ENCODE peak calls at places on chromosomes 4 and X, in seven cellular contexts. One of them, this sample, is unnamed.

GRCh38 chrX:8668797-8669196 is 63.1 kb downstream of the ANOS1 start:
- DNase-seq in psoas muscle: peak
- DNase-seq in A549: no peak
- DNase-seq in heart right ventricle: no peak
- DNase-seq in right atrium auricular region: no peak
- DNase-seq in pancreas: no peak
- DNase-seq in Peyer's patch: no peak
- DNase-seq in this sample: no peak

GRCh38 chrX:128623361-128623760 is 571.2 kb upstream of the ACTRT1 start:
- DNase-seq in Peyer's patch: no peak
- DNase-seq in right atrium auricular region: no peak
- DNase-seq in A549: no peak
- DNase-seq in psoas muscle: no peak
- DNase-seq in pancreas: no peak
- DNase-seq in heart right ventricle: no peak
- DNase-seq in this sample: no peak

GRCh38 chr4:184028571-184028996 is 123.5 kb downstream of the STOX2 start:
- DNase-seq in heart right ventricle: no peak
- DNase-seq in A549: no peak
- DNase-seq in right atrium auricular region: no peak
- DNase-seq in psoas muscle: no peak
- DNase-seq in Peyer's patch: no peak
- DNase-seq in pancreas: no peak
- DNase-seq in this sample: no peak

GRCh38 chrX:107718156-107718621 is 57.4 kb downstream of the TSC22D3 start:
- DNase-seq in heart right ventricle: peak
- DNase-seq in Peyer's patch: peak
- DNase-seq in pancreas: peak
- DNase-seq in A549: peak
- DNase-seq in right atrium auricular region: peak
- DNase-seq in psoas muscle: peak
- DNase-seq in this sample: peak

GRCh38 chr4:122716825-122717448 is 15.6 kb upstream of the BBS12 start:
- DNase-seq in right atrium auricular region: peak
- DNase-seq in Peyer's patch: peak
- DNase-seq in heart right ventricle: peak
- DNase-seq in A549: peak
- DNase-seq in psoas muscle: peak
- DNase-seq in pancreas: peak
- DNase-seq in this sample: peak

GRCh38 chr4:95544433-95545103 is 4.2 kb downstream of the UNC5C start:
- DNase-seq in right atrium auricular region: no peak
- DNase-seq in A549: no peak
- DNase-seq in pancreas: no peak
- DNase-seq in heart right ventricle: no peak
- DNase-seq in Peyer's patch: no peak
- DNase-seq in psoas muscle: no peak
- DNase-seq in this sample: no peak

GRCh38 chr4:123661080-123661737 is 264.6 kb downstream of the SPRY1 start:
- DNase-seq in psoas muscle: no peak
- DNase-seq in heart right ventricle: no peak
- DNase-seq in A549: no peak
- DNase-seq in pancreas: no peak
- DNase-seq in right atrium auricular region: no peak
- DNase-seq in Peyer's patch: no peak
- DNase-seq in this sample: no peak

GRCh38 chr4:56348582-56348981 is 38.7 kb downstream of the AASDH start:
- DNase-seq in heart right ventricle: no peak
- DNase-seq in psoas muscle: no peak
- DNase-seq in Peyer's patch: no peak
- DNase-seq in A549: no peak
- DNase-seq in pancreas: no peak
- DNase-seq in right atrium auricular region: no peak
- DNase-seq in this sample: no peak

GRCh38 chr4:86961605-86962295 is 26.9 kb downstream of the AFF1 start:
- DNase-seq in right atrium auricular region: no peak
- DNase-seq in pancreas: no peak
- DNase-seq in Peyer's patch: peak
- DNase-seq in psoas muscle: no peak
- DNase-seq in heart right ventricle: no peak
- DNase-seq in A549: peak
- DNase-seq in this sample: no peak

GRCh38 chr4:111127842-111128241 is 505.0 kb upstream of the PITX2 start:
- DNase-seq in heart right ventricle: no peak
- DNase-seq in A549: no peak
- DNase-seq in Peyer's patch: no peak
- DNase-seq in psoas muscle: no peak
- DNase-seq in pancreas: no peak
- DNase-seq in right atrium auricular region: no peak
- DNase-seq in this sample: no peak

GRCh38 chr4:80192937-80193336 is 4.4 kb upstream of the PRDM8 start:
- DNase-seq in psoas muscle: no peak
- DNase-seq in heart right ventricle: no peak
- DNase-seq in Peyer's patch: no peak
- DNase-seq in pancreas: no peak
- DNase-seq in right atrium auricular region: no peak
- DNase-seq in A549: no peak
- DNase-seq in this sample: no peak

GRCh38 chr4:41359836-41360213 is 103.1 kb downstream of the UCHL1 start:
- DNase-seq in right atrium auricular region: no peak
- DNase-seq in Peyer's patch: no peak
- DNase-seq in heart right ventricle: no peak
- DNase-seq in pancreas: no peak
- DNase-seq in A549: peak
- DNase-seq in psoas muscle: no peak
- DNase-seq in this sample: no peak

GRCh38 chr4:139540637-139541036 is 15.4 kb downstream of the SETD7 start:
- DNase-seq in A549: no peak
- DNase-seq in right atrium auricular region: no peak
- DNase-seq in pancreas: no peak
- DNase-seq in psoas muscle: no peak
- DNase-seq in Peyer's patch: no peak
- DNase-seq in heart right ventricle: no peak
- DNase-seq in this sample: no peak

GRCh38 chrX:72254835-72255234 is 16.0 kb upstream of the ERCC6L start:
- DNase-seq in right atrium auricular region: no peak
- DNase-seq in heart right ventricle: no peak
- DNase-seq in A549: no peak
- DNase-seq in psoas muscle: no peak
- DNase-seq in pancreas: no peak
- DNase-seq in Peyer's patch: no peak
- DNase-seq in this sample: no peak

GRCh38 chrX:69555396-69556023 is 51.4 kb downstream of the NALF2 start:
- DNase-seq in right atrium auricular region: no peak
- DNase-seq in Peyer's patch: no peak
- DNase-seq in heart right ventricle: no peak
- DNase-seq in psoas muscle: no peak
- DNase-seq in A549: no peak
- DNase-seq in pancreas: no peak
- DNase-seq in this sample: no peak

GRCh38 chrX:18639280-18639679 is 32.6 kb downstream of the RS1 start:
- DNase-seq in Peyer's patch: no peak
- DNase-seq in A549: no peak
- DNase-seq in pancreas: no peak
- DNase-seq in heart right ventricle: no peak
- DNase-seq in right atrium auricular region: no peak
- DNase-seq in psoas muscle: no peak
- DNase-seq in this sample: no peak

GRCh38 chrX:41475166-41475565 is 28.0 kb downstream of the NYX start:
- DNase-seq in right atrium auricular region: no peak
- DNase-seq in psoas muscle: no peak
- DNase-seq in pancreas: no peak
- DNase-seq in heart right ventricle: no peak
- DNase-seq in Peyer's patch: no peak
- DNase-seq in A549: no peak
- DNase-seq in this sample: no peak

GRCh38 chr4:16205298-16206164 is 20.7 kb downstream of the TAPT1 start:
- DNase-seq in psoas muscle: no peak
- DNase-seq in Peyer's patch: no peak
- DNase-seq in heart right ventricle: no peak
- DNase-seq in pancreas: no peak
- DNase-seq in right atrium auricular region: no peak
- DNase-seq in A549: peak
- DNase-seq in this sample: no peak

GRCh38 chr4:176489001-176489400 is 169.2 kb downstream of the SPCS3 start:
- DNase-seq in heart right ventricle: no peak
- DNase-seq in Peyer's patch: no peak
- DNase-seq in pancreas: no peak
- DNase-seq in A549: no peak
- DNase-seq in psoas muscle: no peak
- DNase-seq in right atrium auricular region: no peak
- DNase-seq in this sample: no peak

GRCh38 chr4:153296424-153296823 is 48.1 kb upstream of the MND1 start:
- DNase-seq in right atrium auricular region: no peak
- DNase-seq in psoas muscle: no peak
- DNase-seq in pancreas: no peak
- DNase-seq in A549: no peak
- DNase-seq in heart right ventricle: no peak
- DNase-seq in Peyer's patch: no peak
- DNase-seq in this sample: no peak

GRCh38 chr4:79163981-79164490 is 161.8 kb downstream of the NAA11 start:
- DNase-seq in heart right ventricle: no peak
- DNase-seq in psoas muscle: no peak
- DNase-seq in Peyer's patch: no peak
- DNase-seq in right atrium auricular region: no peak
- DNase-seq in pancreas: no peak
- DNase-seq in A549: no peak
- DNase-seq in this sample: no peak

GRCh38 chr4:141851246-141851891 is 215.0 kb downstream of the IL15 start:
- DNase-seq in pancreas: no peak
- DNase-seq in right atrium auricular region: no peak
- DNase-seq in heart right ventricle: no peak
- DNase-seq in psoas muscle: no peak
- DNase-seq in Peyer's patch: no peak
- DNase-seq in A549: no peak
- DNase-seq in this sample: no peak
- H3K27ac ChIP-seq in pancreas: no peak
- H3K27ac ChIP-seq in right atrium auricular region: no peak
- H3K27ac ChIP-seq in heart right ventricle: no peak
- H3K27ac ChIP-seq in psoas muscle: no peak
- H3K27ac ChIP-seq in Peyer's patch: no peak
- H3K27ac ChIP-seq in A549: peak
- H3K27ac ChIP-seq in this sample: no peak

GRCh38 chr4:4851906-4852305 is 7.6 kb upstream of the MSX1 start:
- DNase-seq in right atrium auricular region: no peak
- DNase-seq in A549: no peak
- DNase-seq in pancreas: no peak
- DNase-seq in Peyer's patch: no peak
- DNase-seq in heart right ventricle: no peak
- DNase-seq in psoas muscle: no peak
- DNase-seq in this sample: no peak

GRCh38 chr4:4852591-4853362 is 6.7 kb upstream of the MSX1 start:
- DNase-seq in psoas muscle: peak
- DNase-seq in A549: no peak
- DNase-seq in Peyer's patch: no peak
- DNase-seq in heart right ventricle: no peak
- DNase-seq in right atrium auricular region: no peak
- DNase-seq in pancreas: no peak
- DNase-seq in this sample: no peak

GRCh38 chr4:4854649-4855292 is 4.7 kb upstream of the MSX1 start:
- DNase-seq in heart right ventricle: no peak
- DNase-seq in Peyer's patch: no peak
- DNase-seq in A549: no peak
- DNase-seq in psoas muscle: no peak
- DNase-seq in right atrium auricular region: no peak
- DNase-seq in pancreas: no peak
- DNase-seq in this sample: no peak

GRCh38 chr4:4853921-4854648 is 5.4 kb upstream of the MSX1 start:
- DNase-seq in heart right ventricle: no peak
- DNase-seq in psoas muscle: no peak
- DNase-seq in Peyer's patch: no peak
- DNase-seq in right atrium auricular region: no peak
- DNase-seq in A549: no peak
- DNase-seq in pancreas: no peak
- DNase-seq in this sample: no peak

GRCh38 chr4:4853371-4853823 is 6.1 kb upstream of the MSX1 start:
- DNase-seq in Peyer's patch: no peak
- DNase-seq in heart right ventricle: no peak
- DNase-seq in right atrium auricular region: no peak
- DNase-seq in psoas muscle: no peak
- DNase-seq in pancreas: no peak
- DNase-seq in A549: no peak
- DNase-seq in this sample: no peak
- H3K4me3 ChIP-seq in Peyer's patch: peak
- H3K4me3 ChIP-seq in heart right ventricle: peak
- H3K4me3 ChIP-seq in right atrium auricular region: peak
- H3K4me3 ChIP-seq in psoas muscle: peak
- H3K4me3 ChIP-seq in pancreas: peak
- H3K4me3 ChIP-seq in A549: no peak
- H3K4me3 ChIP-seq in this sample: peak

GRCh38 chr4:91485415-91485814 is 818.4 kb upstream of the GRID2 start:
- DNase-seq in Peyer's patch: no peak
- DNase-seq in heart right ventricle: no peak
- DNase-seq in psoas muscle: no peak
- DNase-seq in A549: no peak
- DNase-seq in pancreas: no peak
- DNase-seq in right atrium auricular region: no peak
- DNase-seq in this sample: no peak
- TF ChIP-seq CTCF in Peyer's patch: no peak
- TF ChIP-seq CTCF in heart right ventricle: no peak
- TF ChIP-seq CTCF in psoas muscle: no peak
- TF ChIP-seq CTCF in A549: no peak
- TF ChIP-seq CTCF in pancreas: no peak
- TF ChIP-seq CTCF in right atrium auricular region: no peak
- TF ChIP-seq CTCF in this sample: no peak

GRCh38 chrX:46258356-46258755 is 286.9 kb downstream of the ZNF674 start:
- DNase-seq in psoas muscle: no peak
- DNase-seq in Peyer's patch: no peak
- DNase-seq in heart right ventricle: no peak
- DNase-seq in pancreas: no peak
- DNase-seq in right atrium auricular region: no peak
- DNase-seq in A549: no peak
- DNase-seq in this sample: no peak
- H3K27ac ChIP-seq in psoas muscle: no peak
- H3K27ac ChIP-seq in Peyer's patch: no peak
- H3K27ac ChIP-seq in heart right ventricle: no peak
- H3K27ac ChIP-seq in pancreas: no peak
- H3K27ac ChIP-seq in right atrium auricular region: no peak
- H3K27ac ChIP-seq in A549: no peak
- H3K27ac ChIP-seq in this sample: no peak

DNA sequence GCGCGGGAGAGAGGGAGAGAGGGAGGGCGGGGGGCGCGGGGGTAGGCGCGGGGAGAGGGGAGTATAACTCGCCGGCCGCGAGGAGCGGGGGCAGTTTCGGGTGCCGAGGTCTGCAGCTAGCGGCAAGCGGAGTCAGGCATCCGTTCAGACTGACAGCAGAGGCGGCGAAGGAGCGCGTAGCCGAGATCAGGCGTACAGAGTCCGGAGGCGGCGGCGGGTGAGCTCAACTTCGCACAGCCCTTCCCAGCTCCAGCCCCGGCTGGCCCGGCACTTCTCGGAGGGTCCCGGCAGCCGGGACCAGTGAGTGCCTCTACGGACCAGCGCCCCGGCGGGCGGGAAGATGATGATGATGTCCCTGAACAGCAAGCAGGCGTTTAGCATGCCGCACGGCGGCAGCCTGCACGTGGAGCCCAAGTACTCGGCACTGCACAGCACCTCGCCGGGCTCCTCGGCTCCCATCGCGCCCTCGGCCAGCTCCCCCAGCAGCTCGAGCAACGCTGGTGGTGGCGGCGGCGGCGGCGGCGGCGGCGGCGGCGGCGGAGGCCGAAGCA is at the start of gene POU4F2:
- DNase-seq in psoas muscle: no peak
- DNase-seq in A549: no peak
- DNase-seq in right atrium auricular region: no peak
- DNase-seq in pancreas: no peak
- DNase-seq in Peyer's patch: no peak
- DNase-seq in heart right ventricle: no peak
- DNase-seq in this sample: no peak
- H3K4me3 ChIP-seq in psoas muscle: peak
- H3K4me3 ChIP-seq in A549: no peak
- H3K4me3 ChIP-seq in right atrium auricular region: peak
- H3K4me3 ChIP-seq in pancreas: no peak
- H3K4me3 ChIP-seq in Peyer's patch: no peak
- H3K4me3 ChIP-seq in heart right ventricle: peak
- H3K4me3 ChIP-seq in this sample: no peak